ENCODE peak calls at places on chromosomes 3 and 15, in four cellular contexts. One of them, this sample, is unnamed.

GRCh38 chr3:139284221-139284620 is 59.6 kb upstream of the MRPS22 start:
- DNase-seq in AG04450: no peak
- DNase-seq in cardiac fibroblast: no peak
- DNase-seq in endothelial cell: no peak
- DNase-seq in this sample: no peak

GRCh38 chr3:114827495-114827894 is 319.6 kb downstream of the ZBTB20 start:
- DNase-seq in AG04450: no peak
- DNase-seq in cardiac fibroblast: peak
- DNase-seq in endothelial cell: no peak
- DNase-seq in this sample: no peak

GRCh38 chr3:143901105-143901504 is 52.8 kb upstream of the SLC9A9 start:
- DNase-seq in AG04450: peak
- DNase-seq in cardiac fibroblast: peak
- DNase-seq in endothelial cell: no peak
- DNase-seq in this sample: no peak

GRCh38 chr15:74960995-74961588 is 4.5 kb upstream of the RPP25 start:
- DNase-seq in AG04450: no peak
- DNase-seq in cardiac fibroblast: peak
- DNase-seq in endothelial cell: no peak
- DNase-seq in this sample: no peak

GRCh38 chr3:122123885-122124284 is 59.6 kb upstream of the CASR start:
- DNase-seq in AG04450: no peak
- DNase-seq in cardiac fibroblast: no peak
- DNase-seq in endothelial cell: no peak
- DNase-seq in this sample: no peak

GRCh38 chr3:128698211-128699011 is 27.6 kb upstream of the RAB7A start:
- DNase-seq in AG04450: no peak
- DNase-seq in cardiac fibroblast: no peak
- DNase-seq in endothelial cell: peak
- DNase-seq in this sample: peak

GRCh38 chr3:139227165-139227564 is 116.7 kb upstream of the MRPS22 start:
- DNase-seq in AG04450: no peak
- DNase-seq in cardiac fibroblast: no peak
- DNase-seq in endothelial cell: no peak
- DNase-seq in this sample: no peak

GRCh38 chr3:123808812-123809211 is 75.3 kb downstream of the MYLK start:
- DNase-seq in AG04450: no peak
- DNase-seq in cardiac fibroblast: no peak
- DNase-seq in endothelial cell: no peak
- DNase-seq in this sample: no peak

GRCh38 chr3:12472000-12472399 is 12.3 kb upstream of the TSEN2 start:
- DNase-seq in AG04450: no peak
- DNase-seq in cardiac fibroblast: no peak
- DNase-seq in endothelial cell: no peak
- DNase-seq in this sample: no peak

GRCh38 chr3:87498358-87499080 is 222.1 kb upstream of the POU1F1 start:
- DNase-seq in AG04450: no peak
- DNase-seq in cardiac fibroblast: no peak
- DNase-seq in endothelial cell: no peak
- DNase-seq in this sample: no peak

GRCh38 chr3:46871222-46871621 is 6.3 kb upstream of the PTH1R start:
- DNase-seq in AG04450: no peak
- DNase-seq in cardiac fibroblast: no peak
- DNase-seq in endothelial cell: no peak
- DNase-seq in this sample: no peak

GRCh38 chr3:104989878-104990277 is 376.8 kb upstream of the ALCAM start:
- DNase-seq in AG04450: no peak
- DNase-seq in cardiac fibroblast: peak
- DNase-seq in endothelial cell: no peak
- DNase-seq in this sample: no peak

GRCh38 chr15:38650936-38651327 is 86.3 kb upstream of the RASGRP1 start:
- DNase-seq in AG04450: no peak
- DNase-seq in cardiac fibroblast: no peak
- DNase-seq in endothelial cell: no peak
- DNase-seq in this sample: no peak

GRCh38 chr15:100923902-100924301 is 4.7 kb downstream of the LRRK1 start:
- DNase-seq in AG04450: no peak
- DNase-seq in cardiac fibroblast: no peak
- DNase-seq in endothelial cell: no peak
- DNase-seq in this sample: peak

GRCh38 chr3:49349617-49350114 is 8.5 kb downstream of the GPX1 start:
- DNase-seq in AG04450: no peak
- DNase-seq in cardiac fibroblast: no peak
- DNase-seq in endothelial cell: no peak
- DNase-seq in this sample: no peak

GRCh38 chr3:60101628-60102027 is 1051.8 kb upstream of the CFAP20DC start:
- DNase-seq in AG04450: no peak
- DNase-seq in cardiac fibroblast: no peak
- DNase-seq in endothelial cell: no peak
- DNase-seq in this sample: no peak

GRCh38 chr15:28943611-28944230 is 57.9 kb downstream of the APBA2 start:
- DNase-seq in AG04450: no peak
- DNase-seq in cardiac fibroblast: no peak
- DNase-seq in endothelial cell: no peak
- DNase-seq in this sample: no peak

GRCh38 chr3:194782767-194783404 is 97.2 kb downstream of the FAM43A start:
- DNase-seq in AG04450: no peak
- DNase-seq in cardiac fibroblast: peak
- DNase-seq in endothelial cell: no peak
- DNase-seq in this sample: no peak

GRCh38 chr15:79339588-79340314 is 28.8 kb downstream of the TMED3 start:
- DNase-seq in AG04450: peak
- DNase-seq in cardiac fibroblast: peak
- DNase-seq in endothelial cell: peak
- DNase-seq in this sample: no peak

DNA sequence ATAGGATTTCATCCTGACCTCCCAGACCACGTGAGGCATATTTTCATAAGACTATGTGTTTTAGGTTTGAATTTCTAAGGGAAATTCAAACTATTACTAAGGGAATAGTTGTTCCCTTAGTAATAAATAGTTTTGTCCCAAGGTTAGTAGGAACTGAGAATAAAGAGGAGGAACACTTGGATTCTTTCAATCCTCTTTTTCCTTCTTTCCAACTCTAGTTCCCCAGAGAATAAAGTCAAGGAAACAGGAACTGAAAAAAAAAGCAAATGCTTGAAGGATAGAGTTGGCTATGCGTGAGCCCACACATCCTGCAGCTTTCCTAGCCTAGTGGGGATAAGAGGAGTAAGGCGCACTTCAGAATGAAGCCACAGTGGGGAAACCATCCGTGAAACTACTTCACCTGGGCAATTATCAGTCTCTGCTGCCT is 312.1 kb upstream of the TGFBR2 start:
- DNase-seq in AG04450: no peak
- DNase-seq in cardiac fibroblast: peak
- DNase-seq in endothelial cell: no peak
- DNase-seq in this sample: no peak
- TF ChIP-seq CTCF in AG04450: no peak
- TF ChIP-seq CTCF in cardiac fibroblast: no peak
- TF ChIP-seq CTCF in endothelial cell: no peak
- TF ChIP-seq CTCF in this sample: no peak

DNA sequence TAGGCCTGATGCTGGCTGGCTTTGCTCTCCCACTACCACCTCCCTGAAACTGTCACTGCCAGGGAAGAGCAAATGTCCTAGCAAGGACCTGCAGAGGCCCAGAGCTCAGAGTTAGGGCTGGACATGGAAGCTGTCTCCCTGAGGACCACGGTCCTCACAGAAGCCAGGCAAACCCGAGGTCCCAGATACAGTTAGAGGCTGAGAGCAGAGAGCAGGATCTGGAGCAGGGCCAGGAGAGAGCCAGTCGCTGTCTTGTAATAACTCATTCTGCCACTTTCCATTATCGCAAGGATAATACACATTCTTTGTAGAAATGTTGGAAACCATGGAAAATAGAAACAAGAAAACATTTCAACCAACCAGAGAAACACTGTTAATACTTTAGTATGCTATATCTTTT is 10.1 kb downstream of the GHSR start:
- DNase-seq in AG04450: no peak
- DNase-seq in cardiac fibroblast: no peak
- DNase-seq in endothelial cell: no peak
- DNase-seq in this sample: no peak
- TF ChIP-seq CTCF in AG04450: no peak
- TF ChIP-seq CTCF in cardiac fibroblast: no peak
- TF ChIP-seq CTCF in endothelial cell: no peak
- TF ChIP-seq CTCF in this sample: no peak

GRCh38 chr3:16186081-16186480 is 11.6 kb downstream of the GALNT15 start:
- DNase-seq in AG04450: no peak
- DNase-seq in cardiac fibroblast: no peak
- DNase-seq in endothelial cell: no peak
- DNase-seq in this sample: no peak

GRCh38 chr3:16188071-16188470 is 13.6 kb downstream of the GALNT15 start:
- DNase-seq in AG04450: no peak
- DNase-seq in cardiac fibroblast: no peak
- DNase-seq in endothelial cell: no peak
- DNase-seq in this sample: no peak

GRCh38 chr3:16189201-16189600 is 14.7 kb downstream of the GALNT15 start:
- DNase-seq in AG04450: no peak
- DNase-seq in cardiac fibroblast: no peak
- DNase-seq in endothelial cell: no peak
- DNase-seq in this sample: no peak

GRCh38 chr3:16186565-16186964 is 12.1 kb downstream of the GALNT15 start:
- DNase-seq in AG04450: no peak
- DNase-seq in cardiac fibroblast: no peak
- DNase-seq in endothelial cell: no peak
- DNase-seq in this sample: no peak

GRCh38 chr3:16187213-16187790 is 12.8 kb downstream of the GALNT15 start:
- DNase-seq in AG04450: no peak
- DNase-seq in cardiac fibroblast: no peak
- DNase-seq in endothelial cell: no peak
- DNase-seq in this sample: no peak
- TF ChIP-seq CTCF in AG04450: no peak
- TF ChIP-seq CTCF in cardiac fibroblast: no peak
- TF ChIP-seq CTCF in endothelial cell: no peak
- TF ChIP-seq CTCF in this sample: no peak

GRCh38 chr15:65101418-65101890 is 13.5 kb downstream of the UBAP1L start:
- DNase-seq in AG04450: peak
- DNase-seq in cardiac fibroblast: peak
- DNase-seq in endothelial cell: peak
- DNase-seq in this sample: no peak
- TF ChIP-seq CTCF in AG04450: peak
- TF ChIP-seq CTCF in cardiac fibroblast: peak
- TF ChIP-seq CTCF in endothelial cell: peak
- TF ChIP-seq CTCF in this sample: peak

DNA sequence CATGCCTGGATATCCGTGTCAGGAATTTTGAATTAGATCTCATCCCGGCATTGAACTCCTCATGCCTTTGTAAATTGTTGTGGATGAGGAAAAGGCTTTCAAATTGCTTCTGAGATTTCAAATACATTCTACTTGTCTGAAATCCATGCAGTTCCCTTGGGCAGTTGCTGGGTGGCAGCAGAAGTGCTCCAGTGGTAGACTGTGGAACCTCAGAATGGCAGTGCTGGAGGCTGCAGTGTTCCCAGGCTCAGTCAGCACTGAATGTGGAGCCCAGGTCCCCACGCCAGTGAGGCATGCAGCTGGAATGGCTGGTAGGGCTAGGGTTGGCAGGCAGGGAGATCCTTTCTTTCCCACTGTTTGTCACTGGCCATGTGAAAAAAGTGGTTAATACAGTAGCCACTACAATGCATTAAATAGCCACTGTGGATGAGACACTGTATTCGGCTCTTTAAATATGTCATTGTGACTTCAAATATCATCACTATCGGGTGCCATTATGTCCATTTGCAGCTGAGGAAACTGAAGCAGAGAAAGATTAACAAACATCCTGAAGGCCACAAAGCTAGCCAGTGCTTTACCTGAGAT is 98.6 kb downstream of the TPRG1 start:
- DNase-seq in AG04450: peak
- DNase-seq in cardiac fibroblast: peak
- DNase-seq in endothelial cell: peak
- DNase-seq in this sample: no peak
- TF ChIP-seq CTCF in AG04450: peak
- TF ChIP-seq CTCF in cardiac fibroblast: peak
- TF ChIP-seq CTCF in endothelial cell: peak
- TF ChIP-seq CTCF in this sample: peak

GRCh38 chr15:83710452-83710851 is 56.5 kb downstream of the ADAMTSL3 start:
- DNase-seq in AG04450: no peak
- DNase-seq in cardiac fibroblast: no peak
- DNase-seq in endothelial cell: no peak
- DNase-seq in this sample: no peak

GRCh38 chr15:83714888-83715287 is 61.0 kb downstream of the ADAMTSL3 start:
- DNase-seq in AG04450: no peak
- DNase-seq in cardiac fibroblast: peak
- DNase-seq in endothelial cell: no peak
- DNase-seq in this sample: no peak

GRCh38 chr15:83709813-83710212 is 55.9 kb downstream of the ADAMTSL3 start:
- DNase-seq in AG04450: no peak
- DNase-seq in cardiac fibroblast: no peak
- DNase-seq in endothelial cell: no peak
- DNase-seq in this sample: no peak

GRCh38 chr15:83716605-83717004 is 62.7 kb downstream of the ADAMTSL3 start:
- DNase-seq in AG04450: no peak
- DNase-seq in cardiac fibroblast: no peak
- DNase-seq in endothelial cell: no peak
- DNase-seq in this sample: no peak

DNA sequence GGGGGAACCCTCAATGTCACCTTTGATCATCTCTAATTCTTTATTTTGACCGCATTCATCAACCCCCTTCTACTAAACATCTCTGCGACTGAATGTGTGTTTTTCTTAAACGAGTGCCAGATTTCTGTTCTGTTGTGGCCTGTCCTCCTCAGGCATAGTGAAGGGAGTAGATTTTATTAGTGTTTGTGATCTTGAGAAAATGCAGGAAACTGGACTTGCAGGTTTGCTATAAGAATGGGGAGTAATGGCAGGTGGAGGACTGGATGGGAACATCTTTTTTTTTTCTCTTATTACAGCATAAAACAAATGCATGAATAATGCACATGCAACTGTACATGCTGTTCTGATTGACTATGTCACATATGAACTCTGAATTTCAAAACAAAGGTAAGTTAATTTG is 59.3 kb downstream of the ADAMTSL3 start:
- DNase-seq in AG04450: no peak
- DNase-seq in cardiac fibroblast: no peak
- DNase-seq in endothelial cell: no peak
- DNase-seq in this sample: no peak
- TF ChIP-seq CTCF in AG04450: no peak
- TF ChIP-seq CTCF in cardiac fibroblast: no peak
- TF ChIP-seq CTCF in endothelial cell: no peak
- TF ChIP-seq CTCF in this sample: no peak

DNA sequence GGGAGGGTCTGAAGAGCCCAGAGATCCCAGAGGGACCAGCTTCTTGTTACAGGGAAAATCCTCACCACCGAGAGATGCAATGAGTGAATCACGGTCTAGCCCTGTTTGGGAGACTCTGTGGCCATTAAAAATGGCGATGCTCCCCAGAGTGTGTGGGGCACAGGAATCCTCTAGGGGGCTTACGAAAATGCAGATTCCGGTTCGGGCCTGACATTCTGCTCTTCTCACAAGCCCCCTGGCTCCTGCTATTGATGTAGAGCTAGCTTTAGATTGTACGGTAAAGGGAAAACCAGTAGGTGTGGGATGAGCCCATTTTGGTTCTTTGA is 35.5 kb upstream of the EPHB3 start:
- DNase-seq in AG04450: no peak
- DNase-seq in cardiac fibroblast: peak
- DNase-seq in endothelial cell: no peak
- DNase-seq in this sample: no peak
- TF ChIP-seq CTCF in AG04450: no peak
- TF ChIP-seq CTCF in cardiac fibroblast: no peak
- TF ChIP-seq CTCF in endothelial cell: no peak
- TF ChIP-seq CTCF in this sample: peak